ENCODE peak calls at places on chromosome 15, in five cellular contexts. One of them, this sample, is unnamed.
A peak's percentile ranks its signal among the peaks of the same experiment; 100 is the strongest.

GRCh38 chr15:87354661-87355410 is 901.7 kb downstream of the NTRK3 start:
- DNase-seq in suprapubic skin: no peak
- DNase-seq in sigmoid colon: no peak
- DNase-seq in AG10803: peak; percentile 69
- DNase-seq in lower leg skin: no peak
- DNase-seq in this sample: peak; percentile 65

GRCh38 chr15:19984101-19984500 is 557.5 kb downstream of the GOLGA6L6 start:
- DNase-seq in AG10803: no peak
- DNase-seq in sigmoid colon: no peak
- DNase-seq in suprapubic skin: no peak
- DNase-seq in lower leg skin: no peak
- DNase-seq in this sample: no peak

GRCh38 chr15:87623832-87624231 is 632.7 kb downstream of the NTRK3 start:
- DNase-seq in sigmoid colon: no peak
- DNase-seq in AG10803: no peak
- DNase-seq in suprapubic skin: no peak
- DNase-seq in lower leg skin: no peak
- DNase-seq in this sample: no peak

GRCh38 chr15:100572362-100572983 is 29.5 kb downstream of the LINS1 start:
- DNase-seq in lower leg skin: no peak
- DNase-seq in sigmoid colon: no peak
- DNase-seq in suprapubic skin: no peak
- DNase-seq in AG10803: peak; percentile 24
- DNase-seq in this sample: peak; percentile 55

GRCh38 chr15:49038382-49038781 is 7.9 kb downstream of the SECISBP2L start:
- DNase-seq in AG10803: peak; percentile 9
- DNase-seq in sigmoid colon: no peak
- DNase-seq in suprapubic skin: no peak
- DNase-seq in lower leg skin: no peak
- DNase-seq in this sample: no peak

GRCh38 chr15:44195151-44195740 is at the start of gene FRMD5:
- DNase-seq in suprapubic skin: peak; percentile 84
- DNase-seq in lower leg skin: peak; percentile 78
- DNase-seq in AG10803: peak; percentile 95
- DNase-seq in sigmoid colon: peak; percentile 87
- DNase-seq in this sample: peak; percentile 97

GRCh38 chr15:57485869-57486268 is 105.8 kb upstream of the MYZAP start:
- DNase-seq in lower leg skin: no peak
- DNase-seq in AG10803: peak; percentile 79
- DNase-seq in suprapubic skin: no peak
- DNase-seq in sigmoid colon: no peak
- DNase-seq in this sample: peak; percentile 76

GRCh38 chr15:99967841-99968371 is 234.7 kb upstream of the LYSMD4 start:
- DNase-seq in suprapubic skin: peak; percentile 52
- DNase-seq in sigmoid colon: peak; percentile 27
- DNase-seq in lower leg skin: no peak
- DNase-seq in AG10803: no peak
- DNase-seq in this sample: no peak

GRCh38 chr15:85142324-85142723 is 160.7 kb downstream of the PDE8A start:
- DNase-seq in suprapubic skin: no peak
- DNase-seq in sigmoid colon: no peak
- DNase-seq in lower leg skin: no peak
- DNase-seq in AG10803: peak; percentile 12
- DNase-seq in this sample: peak; percentile 57

GRCh38 chr15:90654233-90655124 is 62.7 kb upstream of the BLM start:
- DNase-seq in AG10803: peak; percentile 13
- DNase-seq in sigmoid colon: no peak
- DNase-seq in suprapubic skin: no peak
- DNase-seq in lower leg skin: no peak
- DNase-seq in this sample: no peak

GRCh38 chr15:70474682-70475438 is 288.5 kb downstream of the UACA start:
- DNase-seq in AG10803: peak; percentile 94
- DNase-seq in lower leg skin: peak; percentile 54
- DNase-seq in suprapubic skin: no peak
- DNase-seq in sigmoid colon: peak; percentile 83
- DNase-seq in this sample: peak; percentile 92

GRCh38 chr15:75493732-75494131 is 42.2 kb upstream of the SIN3A start:
- DNase-seq in AG10803: no peak
- DNase-seq in lower leg skin: no peak
- DNase-seq in suprapubic skin: no peak
- DNase-seq in sigmoid colon: no peak
- DNase-seq in this sample: no peak
- TF ChIP-seq CTCF in AG10803: no peak
- TF ChIP-seq CTCF in lower leg skin: no peak
- TF ChIP-seq CTCF in suprapubic skin: no peak
- TF ChIP-seq CTCF in sigmoid colon: no peak
- TF ChIP-seq CTCF in this sample: no peak

DNA sequence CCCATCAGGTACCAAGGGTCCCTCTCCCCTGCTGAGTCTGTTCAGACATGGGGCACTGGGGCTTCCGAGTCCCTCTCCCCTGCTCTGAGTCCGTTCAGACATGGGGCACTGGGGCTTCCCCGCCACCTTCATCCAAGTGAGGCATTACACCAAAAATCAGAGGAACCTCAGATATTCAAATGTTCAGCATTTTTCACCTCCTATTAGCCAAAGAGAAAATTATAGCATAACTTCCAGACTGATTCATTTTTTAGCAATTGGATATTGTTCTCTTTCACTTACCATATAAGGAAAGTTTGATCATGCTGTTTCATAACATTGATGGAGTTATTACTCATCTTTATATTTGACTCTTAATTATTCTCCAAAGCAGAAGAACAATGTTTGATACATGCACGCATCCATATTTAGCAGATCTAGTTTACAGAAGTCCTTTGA is 213.9 kb downstream of the MTHFS start:
- DNase-seq in AG10803: peak; percentile 73
- DNase-seq in lower leg skin: no peak
- DNase-seq in suprapubic skin: no peak
- DNase-seq in sigmoid colon: no peak
- DNase-seq in this sample: peak; percentile 61
- H3K4me3 ChIP-seq in AG10803: peak overlapping the region; percentile 26
- H3K4me3 ChIP-seq in lower leg skin: no peak overlapping the region
- H3K4me3 ChIP-seq in suprapubic skin: no peak overlapping the region
- H3K4me3 ChIP-seq in sigmoid colon: no peak overlapping the region
- H3K4me3 ChIP-seq in this sample: no peak overlapping the region

DNA sequence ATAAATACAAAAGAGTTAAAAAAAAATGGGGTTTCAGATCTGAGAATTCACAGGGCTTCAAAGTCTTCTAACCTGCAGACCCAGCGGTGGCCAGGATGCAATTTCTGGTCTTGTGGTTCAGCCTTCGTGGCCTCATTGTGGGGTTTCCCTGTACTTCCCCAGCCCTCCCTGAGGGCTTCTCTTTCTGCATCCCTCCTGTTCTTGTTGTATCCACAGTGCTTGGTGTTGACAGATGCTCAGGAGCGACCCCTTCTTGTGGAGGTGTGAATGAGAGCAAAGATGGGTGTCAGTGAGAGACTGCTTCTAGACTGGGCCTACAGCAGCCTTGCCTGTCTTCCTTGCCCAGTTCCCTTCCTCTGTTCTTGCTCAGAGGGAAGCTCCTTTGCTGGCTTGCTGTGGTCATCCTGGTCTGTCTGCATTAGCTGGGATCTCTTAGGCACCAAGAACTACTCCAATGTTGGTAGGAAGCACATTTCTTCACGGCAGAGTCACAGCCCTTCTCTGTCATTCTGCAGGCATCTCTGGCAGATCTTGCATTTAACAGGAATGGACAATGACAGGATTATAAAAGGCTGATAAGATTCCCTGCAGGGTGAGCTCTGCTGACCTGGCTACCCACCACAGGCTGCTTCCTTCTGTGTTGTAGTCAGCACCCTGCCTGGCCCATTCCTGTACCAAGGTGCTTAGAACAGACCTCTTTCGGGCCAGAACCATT is 317.8 kb upstream of the C2CD4B start:
- DNase-seq in suprapubic skin: no peak
- DNase-seq in lower leg skin: no peak
- DNase-seq in AG10803: peak; percentile 69
- DNase-seq in sigmoid colon: no peak
- DNase-seq in this sample: no peak
- TF ChIP-seq CTCF in suprapubic skin: no peak
- TF ChIP-seq CTCF in lower leg skin: no peak
- TF ChIP-seq CTCF in AG10803: peak; percentile 36
- TF ChIP-seq CTCF in sigmoid colon: no peak
- TF ChIP-seq CTCF in this sample: peak; percentile 36

GRCh38 chr15:60118564-60119080 is 114.5 kb downstream of the FOXB1 start:
- DNase-seq in lower leg skin: no peak
- DNase-seq in AG10803: no peak
- DNase-seq in sigmoid colon: no peak
- DNase-seq in suprapubic skin: no peak
- DNase-seq in this sample: no peak

GRCh38 chr15:60116456-60117089 is 112.5 kb downstream of the FOXB1 start:
- DNase-seq in AG10803: no peak
- DNase-seq in lower leg skin: no peak
- DNase-seq in suprapubic skin: no peak
- DNase-seq in sigmoid colon: no peak
- DNase-seq in this sample: no peak

GRCh38 chr15:60119101-60119500 is 115.0 kb downstream of the FOXB1 start:
- DNase-seq in lower leg skin: no peak
- DNase-seq in sigmoid colon: no peak
- DNase-seq in AG10803: no peak
- DNase-seq in suprapubic skin: no peak
- DNase-seq in this sample: no peak

GRCh38 chr15:60118146-60118545 is 114.0 kb downstream of the FOXB1 start:
- DNase-seq in sigmoid colon: no peak
- DNase-seq in lower leg skin: no peak
- DNase-seq in suprapubic skin: no peak
- DNase-seq in AG10803: no peak
- DNase-seq in this sample: no peak

DNA sequence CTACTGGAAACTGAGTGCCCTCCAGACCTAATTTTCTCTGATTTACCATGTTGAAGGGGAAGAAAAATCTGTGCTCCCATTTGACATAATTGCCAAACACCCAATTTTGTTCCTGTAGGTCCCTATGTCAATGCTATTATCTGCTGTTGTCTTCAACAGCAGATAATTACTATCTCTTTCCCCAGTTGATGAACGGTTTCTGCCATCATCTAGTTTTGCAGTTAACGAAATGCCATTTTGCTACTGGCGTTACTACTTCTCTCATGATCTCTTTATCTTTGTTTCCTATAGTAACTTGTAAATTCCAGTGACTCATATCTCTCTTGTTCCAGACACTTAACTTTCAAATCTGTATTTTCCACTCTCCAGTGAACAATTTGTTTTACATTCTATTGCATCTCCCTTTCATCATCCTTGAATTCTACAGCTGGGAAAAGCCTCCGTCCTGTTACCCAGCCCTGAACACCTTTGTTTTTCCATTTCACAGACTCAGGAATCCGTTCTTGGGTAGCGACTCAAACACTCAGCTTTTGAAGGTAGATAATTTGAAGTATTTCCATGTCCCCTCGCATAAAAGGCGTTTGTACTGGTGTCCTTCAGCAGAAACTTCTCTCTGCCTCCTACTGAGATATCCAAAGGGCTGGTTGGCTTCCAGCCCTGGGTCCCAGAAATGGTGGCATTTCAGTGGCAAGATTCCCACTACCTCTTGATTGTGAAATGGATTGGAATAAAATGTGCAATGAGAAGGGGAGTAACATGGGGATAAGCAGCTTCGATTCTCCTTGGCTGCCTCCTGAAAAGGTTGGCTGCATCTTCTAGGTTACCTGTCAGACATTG is 111.7 kb downstream of the FOXB1 start:
- DNase-seq in sigmoid colon: no peak
- DNase-seq in suprapubic skin: no peak
- DNase-seq in AG10803: peak; percentile 34
- DNase-seq in lower leg skin: no peak
- DNase-seq in this sample: peak; percentile 76
- H3K4me3 ChIP-seq in sigmoid colon: no peak overlapping the region
- H3K4me3 ChIP-seq in suprapubic skin: no peak overlapping the region
- H3K4me3 ChIP-seq in AG10803: no peak overlapping the region
- H3K4me3 ChIP-seq in lower leg skin: no peak overlapping the region
- H3K4me3 ChIP-seq in this sample: no peak overlapping the region

GRCh38 chr15:33215941-33216872 is 21.7 kb upstream of the FMN1 start:
- DNase-seq in suprapubic skin: no peak
- DNase-seq in sigmoid colon: no peak
- DNase-seq in AG10803: peak; percentile 33
- DNase-seq in lower leg skin: no peak
- DNase-seq in this sample: peak; percentile 41
- TF ChIP-seq CTCF in suprapubic skin: peak; percentile 51
- TF ChIP-seq CTCF in sigmoid colon: no peak
- TF ChIP-seq CTCF in AG10803: peak; percentile 65
- TF ChIP-seq CTCF in lower leg skin: no peak
- TF ChIP-seq CTCF in this sample: peak; percentile 60

GRCh38 chr15:96344706-96345559 is 14.4 kb downstream of the NR2F2 start:
- DNase-seq in suprapubic skin: no peak
- DNase-seq in lower leg skin: no peak
- DNase-seq in AG10803: no peak
- DNase-seq in sigmoid colon: peak; percentile 64
- DNase-seq in this sample: peak; percentile 32
- H3K4me3 ChIP-seq in suprapubic skin: peak overlapping the region; percentile 52
- H3K4me3 ChIP-seq in lower leg skin: no peak overlapping the region
- H3K4me3 ChIP-seq in AG10803: peak overlapping the region; percentile 67
- H3K4me3 ChIP-seq in sigmoid colon: peak overlapping the region; percentile 36
- H3K4me3 ChIP-seq in this sample: peak overlapping the region; percentile 68

GRCh38 chr15:77358545-77359240 is 61.2 kb downstream of the PEAK1 start:
- DNase-seq in sigmoid colon: no peak
- DNase-seq in lower leg skin: no peak
- DNase-seq in suprapubic skin: no peak
- DNase-seq in AG10803: no peak
- DNase-seq in this sample: peak; percentile 35
- TF ChIP-seq CTCF in sigmoid colon: no peak
- TF ChIP-seq CTCF in lower leg skin: no peak
- TF ChIP-seq CTCF in suprapubic skin: no peak
- TF ChIP-seq CTCF in AG10803: no peak
- TF ChIP-seq CTCF in this sample: no peak

DNA sequence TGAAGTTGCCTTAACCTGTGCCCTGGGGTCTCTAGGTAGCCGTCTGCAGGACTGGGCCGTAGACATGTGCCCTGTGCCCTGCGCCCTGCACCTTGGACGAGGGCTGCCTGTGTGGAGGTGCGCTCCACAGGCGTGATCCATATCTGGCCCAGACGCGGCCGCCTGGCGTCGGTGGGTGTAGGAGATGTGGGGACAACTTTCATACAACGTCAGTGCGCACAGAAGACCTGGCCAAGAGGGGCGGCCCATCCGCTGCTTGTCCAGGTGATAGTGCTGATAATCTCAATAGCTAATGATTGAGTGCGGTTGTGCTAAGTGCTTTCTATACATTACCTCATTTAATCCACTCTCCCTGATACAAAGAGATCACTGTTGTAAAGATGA is 665 bp upstream of the RASGRP1 start:
- DNase-seq in suprapubic skin: no peak
- DNase-seq in AG10803: no peak
- DNase-seq in sigmoid colon: no peak
- DNase-seq in lower leg skin: no peak
- DNase-seq in this sample: no peak
- H3K4me3 ChIP-seq in suprapubic skin: peak overlapping the region; percentile 78
- H3K4me3 ChIP-seq in AG10803: no peak overlapping the region
- H3K4me3 ChIP-seq in sigmoid colon: no peak overlapping the region
- H3K4me3 ChIP-seq in lower leg skin: no peak overlapping the region
- H3K4me3 ChIP-seq in this sample: no peak overlapping the region

GRCh38 chr15:65954289-65954741 is 85.0 kb downstream of the RAB11A start:
- DNase-seq in suprapubic skin: no peak
- DNase-seq in AG10803: no peak
- DNase-seq in sigmoid colon: no peak
- DNase-seq in lower leg skin: no peak
- DNase-seq in this sample: peak; percentile 80
- TF ChIP-seq CTCF in suprapubic skin: no peak
- TF ChIP-seq CTCF in AG10803: no peak
- TF ChIP-seq CTCF in sigmoid colon: no peak
- TF ChIP-seq CTCF in lower leg skin: no peak
- TF ChIP-seq CTCF in this sample: no peak

GRCh38 chr15:67091073-67091965 is 25.9 kb downstream of the SMAD3 start:
- DNase-seq in lower leg skin: peak; percentile 66
- DNase-seq in suprapubic skin: no peak
- DNase-seq in sigmoid colon: peak; percentile 79
- DNase-seq in AG10803: peak; percentile 76
- DNase-seq in this sample: peak; percentile 91
- H3K4me3 ChIP-seq in lower leg skin: no peak overlapping the region
- H3K4me3 ChIP-seq in suprapubic skin: no peak overlapping the region
- H3K4me3 ChIP-seq in sigmoid colon: no peak overlapping the region
- H3K4me3 ChIP-seq in AG10803: no peak overlapping the region
- H3K4me3 ChIP-seq in this sample: no peak overlapping the region